ENCODE peak calls at places on chromosomes 6 and 20, in six cellular contexts. W, U, K, V, C and Q are unnamed samples.

GRCh38 chr6:53792973-53793317 is 1.9 kb upstream of the LRRC1 start:
- DNase-seq in W (no peak), U (no peak), K (no peak), V (no peak), C (no peak), Q (no peak)

GRCh38 chr6:56954389-56955170 is at the start of gene BEND6:
- DNase-seq in W (peak), U (peak), K (peak), V (no peak), C (peak), Q (peak)

GRCh38 chr6:5167501-5167900 is 82.4 kb downstream of the PPP1R3G start:
- DNase-seq in W (peak), U (no peak), K (no peak), V (no peak), C (no peak), Q (peak)

GRCh38 chr6:93327857-93328256 is 91.5 kb downstream of the EPHA7 start:
- DNase-seq in W (no peak), U (no peak), K (no peak), V (no peak), C (no peak), Q (no peak)

GRCh38 chr20:32130352-32130751 is 20.8 kb downstream of the TM9SF4 start:
- DNase-seq in W (no peak), U (no peak), K (no peak), V (no peak), C (no peak), Q (no peak)

GRCh38 chr20:64210661-64211369 is 44.7 kb upstream of the PCMTD2 start:
- DNase-seq in W (no peak), U (no peak), K (no peak), V (no peak), C (no peak), Q (no peak)

GRCh38 chr20:64038252-64038578 is 2.2 kb downstream of the C20orf204 start:
- DNase-seq in W (no peak), U (no peak), K (no peak), V (no peak), C (no peak), Q (no peak)

GRCh38 chr6:160065200-160065599 is 56.4 kb upstream of the SLC22A1 start:
- DNase-seq in W (no peak), U (no peak), K (no peak), V (no peak), C (no peak), Q (no peak)

GRCh38 chr6:111602481-111603404 is 2.9 kb downstream of the TRAF3IP2 start:
- DNase-seq in W (peak), U (peak), K (peak), V (peak), C (peak), Q (peak)

GRCh38 chr6:132758689-132759088 is 985 bp upstream of the VNN2 start:
- DNase-seq in W (no peak), U (no peak), K (no peak), V (no peak), C (no peak), Q (no peak)

GRCh38 chr6:111713196-111713705 is 107.6 kb upstream of the TRAF3IP2 start:
- DNase-seq in W (no peak), U (no peak), K (no peak), V (no peak), C (no peak), Q (no peak)

GRCh38 chr6:34888441-34888820 is 589 bp upstream of the TAF11 start:
- DNase-seq in W (no peak), U (no peak), K (no peak), V (no peak), C (no peak), Q (no peak)

GRCh38 chr20:39706089-39706721 is 744.1 kb downstream of the DHX35 start:
- DNase-seq in W (peak), U (no peak), K (peak), V (peak), C (no peak), Q (no peak)

GRCh38 chr6:157265630-157266029 is 57.7 kb downstream of the TMEM242 start:
- DNase-seq in W (no peak), U (no peak), K (no peak), V (no peak), C (no peak), Q (no peak)

GRCh38 chr6:160764847-160765246 is 62.8 kb downstream of the PLG start:
- DNase-seq in W (no peak), U (no peak), K (no peak), V (no peak), C (no peak), Q (no peak)

GRCh38 chr6:77040566-77041195 is 422.6 kb downstream of the HTR1B start:
- DNase-seq in W (no peak), U (no peak), K (peak), V (no peak), C (no peak), Q (no peak)

GRCh38 chr6:167856999-167857660 is 30.4 kb downstream of the AFDN start:
- DNase-seq in W (peak), U (peak), K (peak), V (no peak), C (peak), Q (no peak)

GRCh38 chr6:25257686-25258348 is 21.4 kb upstream of the CARMIL1 start:
- DNase-seq in W (no peak), U (no peak), K (no peak), V (no peak), C (no peak), Q (no peak)

GRCh38 chr6:36273802-36274201 is 3.9 kb downstream of the PNPLA1 start:
- DNase-seq in W (no peak), U (no peak), K (no peak), V (no peak), C (no peak), Q (no peak)

GRCh38 chr6:46410330-46410953 is 80.8 kb downstream of the RCAN2 start:
- DNase-seq in W (peak), U (peak), K (peak), V (no peak), C (peak), Q (peak)

GRCh38 chr6:138662474-138662873 is 111.1 kb upstream of the CCDC28A start:
- DNase-seq in W (no peak), U (no peak), K (no peak), V (no peak), C (no peak), Q (peak)

GRCh38 chr6:41426438-41426851 is 91.0 kb downstream of the NCR2 start:
- DNase-seq in W (no peak), U (no peak), K (no peak), V (no peak), C (no peak), Q (no peak)

GRCh38 chr20:1805161-1805581 is 90.0 kb upstream of the SIRPA start:
- DNase-seq in W (no peak), U (no peak), K (no peak), V (no peak), C (no peak), Q (no peak)

GRCh38 chr6:38522322-38522721 is 117.4 kb downstream of the BTBD9 start:
- DNase-seq in W (no peak), U (no peak), K (peak), V (no peak), C (peak), Q (no peak)

GRCh38 chr6:158631678-158632537 is 12.6 kb downstream of the DYNLT1 start:
- DNase-seq in W (peak), U (no peak), K (peak), V (peak), C (peak), Q (peak)

GRCh38 chr6:54992789-54993188 is 146.2 kb downstream of the FAM83B start:
- DNase-seq in W (no peak), U (no peak), K (no peak), V (no peak), C (no peak), Q (no peak)

GRCh38 chr6:10809098-10809497 is 29.2 kb downstream of the MAK start:
- DNase-seq in W (no peak), U (no peak), K (no peak), V (no peak), C (no peak), Q (no peak)

GRCh38 chr6:138537090-138537489 is 37.8 kb upstream of the NHSL1 start:
- DNase-seq in W (peak), U (no peak), K (no peak), V (no peak), C (peak), Q (no peak)

GRCh38 chr6:129478379-129478778 is 231.6 kb downstream of the ARHGAP18 start:
- DNase-seq in W (no peak), U (no peak), K (no peak), V (no peak), C (no peak), Q (no peak)

GRCh38 chr6:156395276-156395675 is 381.9 kb upstream of the ARID1B start:
- DNase-seq in W (no peak), U (no peak), K (no peak), V (no peak), C (no peak), Q (no peak)

GRCh38 chr6:66913657-66914056 is 1206.6 kb upstream of the EYS start:
- DNase-seq in W (no peak), U (no peak), K (no peak), V (no peak), C (no peak), Q (no peak)

GRCh38 chr20:37668166-37668565 is 25.7 kb upstream of the CTNNBL1 start:
- DNase-seq in W (no peak), U (no peak), K (no peak), V (no peak), C (no peak), Q (no peak)

GRCh38 chr20:41998539-41999341 is 380.6 kb upstream of the CHD6 start:
- DNase-seq in W (no peak), U (no peak), K (no peak), V (no peak), C (no peak), Q (no peak)

GRCh38 chr6:163554663-163555062 is 140.1 kb downstream of the QKI start:
- DNase-seq in W (peak), U (peak), K (no peak), V (peak), C (peak), Q (peak)

GRCh38 chr6:48611332-48611731 is 500.3 kb upstream of the PTCHD4 start:
- DNase-seq in W (peak), U (no peak), K (peak), V (no peak), C (peak), Q (no peak)

GRCh38 chr20:45904583-45905504 is 7.1 kb downstream of the PLTP start:
- DNase-seq in W (no peak), U (no peak), K (no peak), V (no peak), C (no peak), Q (no peak)

GRCh38 chr6:105608711-105609374 is 206.0 kb upstream of the PREP start:
- DNase-seq in W (no peak), U (no peak), K (peak), V (no peak), C (peak), Q (peak)

GRCh38 chr20:3674995-3675900 is 6.6 kb downstream of the ADAM33 start:
- DNase-seq in W (no peak), U (no peak), K (no peak), V (no peak), C (no peak), Q (no peak)

GRCh38 chr6:85660181-85660611 is 17.5 kb upstream of the SYNCRIP start:
- DNase-seq in W (no peak), U (no peak), K (peak), V (no peak), C (peak), Q (peak)

DNA sequence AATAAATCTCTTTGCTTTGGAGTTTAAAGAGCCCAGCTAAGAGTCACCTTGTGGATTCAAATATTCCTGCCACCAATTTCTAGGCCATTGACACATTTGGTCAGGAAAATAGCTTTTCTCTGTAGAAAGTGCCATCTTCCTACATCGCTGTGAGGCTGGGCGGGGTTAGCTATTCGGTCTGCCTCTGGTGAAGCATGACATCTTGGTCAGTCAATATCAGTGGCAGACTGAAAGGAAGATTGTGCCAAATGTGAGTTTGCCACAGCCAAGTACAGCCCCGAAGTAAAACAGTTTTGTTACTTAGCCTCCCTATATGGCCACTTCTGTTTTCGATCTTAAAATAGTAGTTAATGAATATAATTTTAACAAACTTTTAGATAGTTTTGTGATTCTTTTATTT is 65.5 kb upstream of the FABP7 start:
- DNase-seq in W (no peak), U (no peak), K (no peak), V (no peak), C (no peak), Q (no peak)
- H3K27ac ChIP-seq in W (no peak), U (no peak), K (no peak), V (no peak), C (no peak), Q (no peak)

GRCh38 chr6:136571065-136571464 is 20.8 kb upstream of the MAP7 start:
- DNase-seq in W (no peak), U (no peak), K (no peak), V (no peak), C (no peak), Q (no peak)
- H3K4me3 ChIP-seq in W (no peak), U (no peak), K (no peak), V (no peak), C (no peak), Q (no peak)

GRCh38 chr6:3908223-3908622 is 59.0 kb downstream of the FAM50B start:
- DNase-seq in W (no peak), U (no peak), K (no peak), V (no peak), C (no peak), Q (no peak)
- H3K27ac ChIP-seq in W (no peak), U (no peak), K (no peak), V (no peak), C (no peak), Q (no peak)

DNA sequence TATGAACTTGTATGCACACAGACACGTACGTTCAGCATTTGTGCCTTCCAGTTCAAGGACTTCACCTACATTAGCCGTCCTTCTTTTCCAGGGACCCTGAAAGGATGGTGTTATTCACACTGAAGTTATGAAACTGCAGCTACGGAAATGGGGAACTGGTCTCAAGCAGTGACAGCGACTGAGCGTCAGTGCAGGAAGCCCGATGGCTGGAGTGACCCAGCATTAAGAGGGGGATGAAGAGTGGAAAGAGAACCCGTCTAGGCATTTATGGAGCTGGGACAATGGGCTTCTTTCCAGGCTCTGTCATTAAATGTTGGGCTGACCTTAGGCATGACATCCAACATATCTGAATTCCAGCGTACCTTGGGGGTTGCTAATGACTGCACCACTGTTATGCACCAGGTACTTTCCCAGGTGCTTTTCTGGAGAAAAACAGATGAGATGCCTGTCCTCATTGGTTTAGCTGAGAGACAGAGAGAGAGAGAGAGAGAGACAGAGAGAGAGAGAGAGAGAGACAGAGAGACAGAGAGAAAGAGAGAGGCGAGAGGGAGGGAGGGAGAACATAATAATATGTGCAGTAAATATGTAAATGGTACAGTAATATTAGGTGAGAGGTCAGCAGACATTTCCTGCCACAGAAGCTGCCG is 204.7 kb upstream of the EXOC2 start:
- DNase-seq in W (no peak), U (no peak), K (no peak), V (no peak), C (no peak), Q (no peak)
- H3K4me3 ChIP-seq in W (no peak), U (no peak), K (no peak), V (no peak), C (no peak), Q (no peak)

DNA sequence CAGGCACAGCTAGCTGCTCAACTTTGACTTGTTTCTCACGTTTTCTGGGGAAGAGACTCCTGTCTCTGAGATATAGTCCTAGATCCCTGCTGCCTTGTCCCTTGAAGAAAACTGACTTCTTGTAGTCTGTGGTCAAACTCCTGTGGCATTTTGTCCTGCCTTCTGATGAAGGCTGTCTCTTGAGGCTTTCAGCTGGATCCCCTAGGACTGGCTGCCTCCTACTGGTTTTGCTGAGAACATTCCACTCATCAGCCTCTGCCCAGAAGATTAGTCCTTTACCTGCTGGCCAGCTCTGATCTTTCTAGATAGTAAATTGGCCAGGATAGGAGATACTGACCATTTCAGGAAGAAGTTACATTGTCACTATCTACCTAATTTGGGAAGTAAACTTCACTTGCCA is 71.9 kb upstream of the CNR1 start:
- DNase-seq in W (peak), U (peak), K (no peak), V (no peak), C (peak), Q (no peak)
- H3K27ac ChIP-seq in W (no peak), U (no peak), K (no peak), V (no peak), C (no peak), Q (no peak)

GRCh38 chr6:145135702-145136101 is 599.6 kb downstream of the EPM2A start:
- DNase-seq in W (no peak), U (no peak), K (no peak), V (no peak), C (no peak), Q (no peak)
- H3K4me3 ChIP-seq in W (no peak), U (no peak), K (no peak), V (no peak), C (no peak), Q (no peak)

GRCh38 chr20:25540273-25540672 is 45.1 kb downstream of the NINL start:
- DNase-seq in W (no peak), U (peak), K (no peak), V (peak), C (no peak), Q (no peak)
- H3K27ac ChIP-seq in W (no peak), U (peak), K (no peak), V (peak), C (no peak), Q (no peak)

DNA sequence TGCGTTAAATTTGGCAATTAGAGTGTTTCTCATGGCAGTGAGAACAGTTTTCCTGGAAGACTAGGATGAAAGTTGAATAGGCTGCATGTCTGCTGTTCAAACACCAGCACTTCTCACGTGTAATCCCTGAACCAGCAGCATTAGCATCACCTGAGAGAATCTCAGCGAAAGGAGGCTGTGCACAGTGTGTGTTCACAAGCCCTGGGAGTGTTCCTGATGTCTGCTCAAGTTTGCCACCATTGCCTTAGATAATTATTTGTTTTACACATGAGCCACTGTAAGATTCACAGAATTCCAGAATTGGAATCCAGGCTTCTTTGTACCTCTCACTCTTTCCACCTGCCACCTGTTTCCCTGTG is 117.3 kb downstream of the JARID2 start:
- DNase-seq in W (no peak), U (no peak), K (no peak), V (no peak), C (no peak), Q (no peak)
- H3K4me3 ChIP-seq in W (no peak), U (no peak), K (no peak), V (no peak), C (no peak), Q (no peak)